ENCODE peak calls at places on chromosomes 2 and 18, in six cellular contexts. D, T, N, Z, M and F are unnamed samples.

GRCh38 chr18:51011709-51012108 is 18.3 kb upstream of the SMAD4 start:
- DNase-seq in D (no peak), T (peak; percentile 20), N (no peak), Z (no peak), M (no peak), F (no peak)

GRCh38 chr2:67462741-67463496 is 65.8 kb downstream of the ETAA1 start:
- DNase-seq in D (no peak), T (no peak), N (no peak), Z (no peak), M (no peak), F (no peak)

GRCh38 chr18:54647176-54647575 is 56.1 kb downstream of the DYNAP start:
- DNase-seq in D (no peak), T (peak; percentile 19), N (peak; percentile 30), Z (peak; percentile 35), M (peak; percentile 37), F (no peak)

GRCh38 chr2:195575021-195575420 is 82.0 kb upstream of the SLC39A10 start:
- DNase-seq in D (no peak), T (peak; percentile 3), N (no peak), Z (no peak), M (no peak), F (no peak)

GRCh38 chr2:176944998-176945397 is 267.6 kb upstream of the HNRNPA3 start:
- DNase-seq in D (no peak), T (no peak), N (no peak), Z (no peak), M (no peak), F (no peak)

GRCh38 chr2:215313219-215313656 is 1.4 kb downstream of the ATIC start:
- DNase-seq in D (no peak), T (no peak), N (no peak), Z (no peak), M (peak; percentile 44), F (no peak)

GRCh38 chr2:190627881-190628412 is 20.9 kb upstream of the NAB1 start:
- DNase-seq in D (no peak), T (peak; percentile 23), N (no peak), Z (peak; percentile 57), M (no peak), F (no peak)

GRCh38 chr2:28342081-28342967 is 50.3 kb upstream of the FOSL2 start:
- DNase-seq in D (peak; percentile 33), T (peak; percentile 83), N (peak; percentile 42), Z (no peak), M (peak; percentile 24), F (no peak)

GRCh38 chr2:201185863-201186262 is 2.9 kb downstream of the CASP10 start:
- DNase-seq in D (no peak), T (no peak), N (no peak), Z (peak; percentile 34), M (no peak), F (no peak)

GRCh38 chr2:231051116-231051515 is 5.6 kb upstream of the PSMD1 start:
- DNase-seq in D (no peak), T (no peak), N (no peak), Z (no peak), M (peak; percentile 44), F (no peak)

GRCh38 chr2:191026377-191026776 is 12.4 kb upstream of the STAT1 start:
- DNase-seq in D (no peak), T (no peak), N (no peak), Z (no peak), M (no peak), F (no peak)

GRCh38 chr2:71276311-71277158 is 49.6 kb upstream of the PAIP2B start:
- DNase-seq in D (peak; percentile 89), T (peak; percentile 93), N (peak; percentile 77), Z (peak; percentile 95), M (peak; percentile 48), F (peak; percentile 45)

GRCh38 chr2:38129987-38130386 is 54.0 kb upstream of the CYP1B1 start:
- DNase-seq in D (no peak), T (no peak), N (no peak), Z (peak; percentile 91), M (no peak), F (no peak)

GRCh38 chr2:101558740-101559508 is 84.0 kb upstream of the RFX8 start:
- DNase-seq in D (no peak), T (peak; percentile 72), N (no peak), Z (no peak), M (peak; percentile 77), F (no peak)

GRCh38 chr2:33420726-33421125 is 55.7 kb upstream of the RASGRP3 start:
- DNase-seq in D (no peak), T (peak; percentile 60), N (no peak), Z (no peak), M (no peak), F (no peak)
- TF ChIP-seq MAX in D (no peak), T (no peak), N (no peak), Z (no peak), M (no peak), F (no peak)

GRCh38 chr2:239905884-239906654 is 119.1 kb downstream of the NDUFA10 start:
- DNase-seq in D (no peak), T (no peak), N (no peak), Z (no peak), M (no peak), F (no peak)
- TF ChIP-seq MYC in D (no peak), T (no peak), N (no peak), Z (no peak), M (no peak), F (no peak)

GRCh38 chr18:37734406-37734805 is 168.8 kb upstream of the CELF4 start:
- DNase-seq in D (no peak), T (no peak), N (no peak), Z (no peak), M (no peak), F (no peak)

DNA sequence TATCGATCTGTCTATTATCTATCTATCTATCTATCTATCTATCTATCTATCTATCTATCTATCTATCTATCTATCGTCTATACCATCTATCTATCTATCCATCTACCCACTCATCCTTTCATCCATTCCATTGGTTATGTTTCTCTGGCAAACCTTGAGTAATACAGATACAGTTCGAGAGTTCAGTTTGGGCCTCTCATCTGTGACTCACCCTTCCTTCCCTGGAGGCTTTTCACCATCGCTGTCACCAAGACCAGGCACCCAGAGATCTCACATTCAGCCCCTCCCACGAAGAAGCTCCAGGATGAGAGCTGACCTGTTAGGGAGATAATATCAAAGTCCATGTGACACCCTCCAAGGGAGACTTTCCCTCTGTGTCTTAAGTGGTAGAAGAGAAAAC is 164.1 kb upstream of the CELF4 start:
- DNase-seq in D (no peak), T (no peak), N (no peak), Z (no peak), M (no peak), F (no peak)
- TF ChIP-seq MAX in D (no peak), T (no peak), N (no peak), Z (no peak), M (no peak), F (no peak)

DNA sequence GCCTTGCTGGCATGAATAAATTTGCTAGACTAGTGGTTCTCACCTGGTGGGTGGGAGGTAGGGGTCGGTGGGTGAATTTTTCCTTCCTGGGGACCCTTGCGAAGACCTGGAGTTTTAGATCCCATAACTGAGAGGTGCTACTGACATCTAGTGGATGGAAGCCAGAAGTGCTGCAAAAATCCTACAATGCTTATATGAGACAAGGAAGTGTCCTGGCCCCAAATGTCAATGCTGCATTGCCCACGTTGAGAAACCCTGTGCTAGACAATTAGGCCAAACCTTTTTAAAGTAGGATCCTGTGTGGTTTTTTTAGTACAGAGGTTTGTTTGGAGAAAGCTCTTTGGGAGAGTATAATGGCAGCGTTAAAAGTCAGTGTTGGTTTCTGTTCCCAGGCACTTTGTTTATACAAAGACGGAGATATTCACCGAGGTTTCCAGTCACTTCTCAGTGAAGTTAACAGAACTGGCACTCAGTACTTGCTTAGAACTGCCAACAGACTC is 9.6 kb downstream of the SERPINB8 start:
- DNase-seq in D (peak; percentile 36), T (peak; percentile 73), N (peak; percentile 36), Z (peak; percentile 75), M (peak; percentile 66), F (no peak)
- TF ChIP-seq MYC in D (no peak), T (no peak), N (no peak), Z (no peak), M (no peak), F (no peak)

GRCh38 chr2:225756198-225756597 is 356.7 kb downstream of the NYAP2 start:
- DNase-seq in D (no peak), T (no peak), N (no peak), Z (no peak), M (no peak), F (no peak)
- TF ChIP-seq MAX in D (no peak), T (no peak), N (no peak), Z (no peak), M (no peak), F (no peak)

GRCh38 chr2:50658883-50659282 is 373.0 kb downstream of the NRXN1 start:
- DNase-seq in D (no peak), T (no peak), N (no peak), Z (no peak), M (no peak), F (no peak)
- TF ChIP-seq MYC in D (no peak), T (no peak), N (no peak), Z (no peak), M (no peak), F (no peak)

GRCh38 chr2:227813562-227814353 is at the start of gene CCL20:
- DNase-seq in D (no peak), T (no peak), N (no peak), Z (no peak), M (peak; percentile 99), F (no peak)
- TF ChIP-seq MAX in D (no peak), T (no peak), N (no peak), Z (no peak), M (peak; percentile 89), F (no peak)